ENCODE peak calls at places on chromosomes 2 and 18, in four cellular contexts. G is A549, K is K562, B is HepG2. E is an unnamed sample.

GRCh38 chr2:164739966-164740365 is 101.7 kb downstream of the COBLL1 start:
- DNase-seq in G (no peak), K (no peak), B (no peak), E (peak; percentile 64)

GRCh38 chr2:33215299-33215698 is 261.1 kb upstream of the RASGRP3 start:
- DNase-seq in G (no peak), K (no peak), B (no peak), E (peak; percentile 96)

GRCh38 chr18:471701-472100 is 28.8 kb downstream of the COLEC12 start:
- DNase-seq in G (no peak), K (no peak), B (no peak), E (no peak)

GRCh38 chr2:113281920-113282746 is 3.4 kb upstream of the PAX8 start:
- DNase-seq in G (no peak), K (no peak), B (peak; percentile 49), E (peak; percentile 10)

GRCh38 chr18:905307-905947 is 756 bp downstream of the ADCYAP1 start:
- DNase-seq in G (no peak), K (no peak), B (no peak), E (no peak)

GRCh38 chr2:160377204-160377995 is 116.2 kb downstream of the RBMS1 start:
- DNase-seq in G (no peak), K (no peak), B (no peak), E (peak; percentile 50)

GRCh38 chr18:45102863-45103262 is 422.2 kb downstream of the SETBP1 start:
- DNase-seq in G (no peak), K (no peak), B (no peak), E (no peak)

GRCh38 chr2:75199428-75200011 is at the start of gene TACR1:
- DNase-seq in G (peak; percentile 86), K (peak; percentile 45), B (peak; percentile 41), E (peak; percentile 73)

GRCh38 chr2:119982506-119982905 is 30.4 kb upstream of the EPB41L5 start:
- DNase-seq in G (no peak), K (no peak), B (no peak), E (no peak)

GRCh38 chr18:63505566-63506335 is 29.0 kb downstream of the SERPINB5 start:
- DNase-seq in G (peak; percentile 15), K (peak; percentile 43), B (peak; percentile 13), E (peak; percentile 4)

GRCh38 chr18:38369772-38370690 is 804.4 kb upstream of the CELF4 start:
- DNase-seq in G (no peak), K (no peak), B (no peak), E (no peak)

GRCh38 chr2:25227576-25227975 is 59.2 kb upstream of the POMC start:
- DNase-seq in G (no peak), K (peak; percentile 56), B (no peak), E (no peak)

GRCh38 chr18:47184419-47185050 is 8.4 kb upstream of the IER3IP1 start:
- DNase-seq in G (peak; percentile 61), K (peak; percentile 86), B (peak; percentile 52), E (peak; percentile 51)

GRCh38 chr2:220147186-220147585 is 519.8 kb downstream of the SLC4A3 start:
- DNase-seq in G (no peak), K (no peak), B (no peak), E (peak; percentile 33)

GRCh38 chr2:153388246-153388645 is 90.3 kb downstream of the RPRM start:
- DNase-seq in G (no peak), K (no peak), B (no peak), E (no peak)

GRCh38 chr18:37299471-37300304 is 265.9 kb downstream of the CELF4 start:
- DNase-seq in G (peak; percentile 92), K (peak; percentile 89), B (peak; percentile 97), E (peak; percentile 93)

GRCh38 chr2:88451647-88452150 is 794 bp downstream of the FOXI3 start:
- DNase-seq in G (peak; percentile 23), K (no peak), B (no peak), E (no peak)

GRCh38 chr2:46339676-46340459 is 42.7 kb downstream of the EPAS1 start:
- DNase-seq in G (no peak), K (peak; percentile 96), B (peak; percentile 47), E (peak; percentile 73)

GRCh38 chr2:25418944-25419677 is 77.4 kb upstream of the DNMT3A start:
- DNase-seq in G (no peak), K (no peak), B (no peak), E (no peak)

GRCh38 chr2:151525872-151526271 is 116.2 kb downstream of the RIF1 start:
- DNase-seq in G (no peak), K (no peak), B (no peak), E (no peak)

GRCh38 chr18:5503740-5504139 is 40.1 kb downstream of the EPB41L3 start:
- DNase-seq in G (no peak), K (no peak), B (no peak), E (peak; percentile 48)

GRCh38 chr2:70726947-70727725 is 40.9 kb downstream of the ADD2 start:
- DNase-seq in G (no peak), K (no peak), B (no peak), E (peak; percentile 11)

GRCh38 chr2:96393989-96394761 is 58.6 kb downstream of the NCAPH start:
- DNase-seq in G (no peak), K (no peak), B (no peak), E (no peak)

GRCh38 chr2:228657807-228658402 is 476.4 kb upstream of the SPHKAP start:
- DNase-seq in G (peak; percentile 48), K (no peak), B (peak; percentile 19), E (peak; percentile 46)

GRCh38 chr2:119485336-119486110 is 38.8 kb downstream of the SCTR start:
- DNase-seq in G (no peak), K (no peak), B (no peak), E (no peak)

GRCh38 chr2:181123798-181124217 is 143.4 kb downstream of the UBE2E3 start:
- DNase-seq in G (no peak), K (no peak), B (no peak), E (no peak)

GRCh38 chr2:68225119-68225632 is 27.2 kb downstream of the PPP3R1 start:
- DNase-seq in G (peak; percentile 77), K (peak; percentile 75), B (peak; percentile 68), E (peak; percentile 13)

GRCh38 chr2:233996436-233996835 is 54.1 kb upstream of the SPP2 start:
- DNase-seq in G (no peak), K (no peak), B (no peak), E (peak; percentile 45)

GRCh38 chr2:102142829-102143449 is 393 bp downstream of the IL1R1 start:
- DNase-seq in G (peak; percentile 47), K (peak; percentile 38), B (peak; percentile 39), E (peak; percentile 56)

GRCh38 chr18:7871560-7872456 is 304.7 kb downstream of the PTPRM start:
- DNase-seq in G (peak; percentile 89), K (no peak), B (peak; percentile 49), E (peak; percentile 17)

GRCh38 chr2:233423436-233423860 is 69.2 kb downstream of the DGKD start:
- DNase-seq in G (no peak), K (no peak), B (no peak), E (no peak)

GRCh38 chr2:207863345-207863744 is 93.6 kb upstream of the FZD5 start:
- DNase-seq in G (no peak), K (no peak), B (no peak), E (no peak)

GRCh38 chr2:33704352-33704751 is 105.3 kb upstream of the FAM98A start:
- DNase-seq in G (no peak), K (no peak), B (no peak), E (no peak)

GRCh38 chr2:44922776-44923175 is 18.7 kb upstream of the SIX3 start:
- DNase-seq in G (no peak), K (no peak), B (no peak), E (no peak)

GRCh38 chr2:109712126-109712455 is 82.0 kb upstream of the RGPD5 start:
- DNase-seq in G (no peak), K (no peak), B (no peak), E (no peak)

GRCh38 chr2:59301466-59302402 is 1060.6 kb upstream of the FANCL start:
- DNase-seq in G (peak; percentile 70), K (peak; percentile 51), B (peak; percentile 67), E (peak; percentile 70)

GRCh38 chr2:192585418-192585817 is 390.7 kb upstream of the TMEFF2 start:
- DNase-seq in G (no peak), K (no peak), B (no peak), E (no peak)

GRCh38 chr2:149598014-149598395 is 10.4 kb upstream of the MMADHC start:
- DNase-seq in G (peak; percentile 18), K (no peak), B (no peak), E (peak; percentile 39)

GRCh38 chr2:149596471-149596870 is 8.9 kb upstream of the MMADHC start:
- DNase-seq in G (no peak), K (no peak), B (no peak), E (no peak)

GRCh38 chr2:149594411-149594810 is 6.8 kb upstream of the MMADHC start:
- DNase-seq in G (no peak), K (no peak), B (no peak), E (no peak)

GRCh38 chr2:149597050-149598013 is 9.8 kb upstream of the MMADHC start:
- DNase-seq in G (peak; percentile 83), K (peak; percentile 73), B (peak; percentile 57), E (peak; percentile 94)

GRCh38 chr2:149595069-149595963 is 7.7 kb upstream of the MMADHC start:
- DNase-seq in G (peak; percentile 29), K (no peak), B (no peak), E (peak; percentile 51)
- TF ChIP-seq MAZ in G (no peak), K (no peak), B (no peak), E (no peak)

GRCh38 chr2:213703699-213704098 is 419.4 kb downstream of the SPAG16 start:
- DNase-seq in G (no peak), K (no peak), B (no peak), E (no peak)
- TF ChIP-seq MAZ in G (no peak), K (no peak), B (no peak), E (no peak)

GRCh38 chr18:48850891-48851302 is 99.9 kb downstream of the SMAD7 start:
- DNase-seq in G (no peak), K (no peak), B (no peak), E (peak; percentile 54)
- TF ChIP-seq MAZ in G (no peak), K (no peak), B (no peak), E (no peak)

GRCh38 chr2:225010804-225011203 is 31.5 kb downstream of the DOCK10 start:
- DNase-seq in G (peak; percentile 55), K (no peak), B (no peak), E (peak; percentile 91)
- TF ChIP-seq MAZ in G (no peak), K (no peak), B (no peak), E (no peak)

GRCh38 chr18:10430696-10431095 is 23.7 kb upstream of the APCDD1 start:
- DNase-seq in G (no peak), K (no peak), B (no peak), E (no peak)
- TF ChIP-seq MAZ in G (no peak), K (no peak), B (no peak), E (no peak)

DNA sequence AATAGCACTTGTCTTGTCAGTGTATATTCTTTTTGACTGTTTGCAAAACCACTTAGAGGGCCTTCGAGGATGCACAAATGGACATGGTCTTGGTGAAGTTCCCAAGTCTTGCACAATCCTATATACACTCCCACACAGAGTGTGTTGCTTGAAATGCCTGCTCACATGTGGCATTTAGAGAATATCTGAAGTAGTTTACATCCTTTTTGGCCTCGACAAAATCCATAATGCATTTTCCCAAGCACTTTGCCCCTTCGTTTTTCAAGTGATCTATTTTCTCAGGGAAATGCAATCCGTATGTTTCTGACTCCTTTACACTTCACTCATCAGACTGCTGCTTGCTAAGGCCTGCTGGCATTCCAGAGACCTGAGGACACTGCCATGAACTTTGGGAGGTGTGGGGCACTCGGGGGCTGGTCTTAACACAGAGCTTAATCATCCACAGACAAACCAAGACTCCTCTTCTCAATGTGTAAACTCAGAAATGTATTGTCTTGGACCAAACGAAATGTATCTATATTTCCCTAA is 219.5 kb upstream of the APCDD1 start:
- DNase-seq in G (no peak), K (no peak), B (no peak), E (peak; percentile 85)
- TF ChIP-seq MAZ in G (no peak), K (no peak), B (no peak), E (no peak)

E was measured in IMR-90.